ENCODE peak calls at places on chromosomes 5 and 9, in four cellular contexts. C is dermis microvascular lymphatic vessel endothelial cell, F is pancreas, A is mesendoderm. O is an unnamed sample.

GRCh38 chr5:93062548-93062947 is 518.5 kb downstream of the NR2F1-AS1 start:
- DNase-seq in C (no peak), F (no peak), A (peak; percentile 57), O (no peak)

GRCh38 chr5:141874262-141874964 is 3.8 kb downstream of the PCDH1 start:
- DNase-seq in C (no peak), F (peak; percentile 40), A (no peak), O (no peak)

GRCh38 chr9:97109194-97109811 is 70.4 kb upstream of the CTSV start:
- DNase-seq in C (peak; percentile 61), F (peak; percentile 50), A (peak; percentile 86), O (peak; percentile 3)

GRCh38 chr5:107389769-107390168 is 281.0 kb downstream of the EFNA5 start:
- DNase-seq in C (peak; percentile 60), F (no peak), A (peak; percentile 17), O (peak; percentile 7)

GRCh38 chr5:5710471-5710870 is 288.0 kb downstream of the ICE1 start:
- DNase-seq in C (no peak), F (no peak), A (no peak), O (no peak)

GRCh38 chr9:72646061-72646460 is 124.7 kb downstream of the TMC1 start:
- DNase-seq in C (no peak), F (no peak), A (no peak), O (no peak)

GRCh38 chr9:113302792-113303418 is at the start of gene RNF183:
- DNase-seq in C (no peak), F (no peak), A (no peak), O (no peak)

GRCh38 chr5:150637245-150638052 is 3.0 kb upstream of the SYNPO start:
- DNase-seq in C (peak; percentile 84), F (no peak), A (peak; percentile 86), O (peak; percentile 71)

GRCh38 chr9:73081979-73082657 is 69.5 kb upstream of the ANXA1 start:
- DNase-seq in C (peak; percentile 84), F (peak; percentile 15), A (peak; percentile 67), O (peak; percentile 71)

GRCh38 chr5:35780236-35780635 is 76.5 kb upstream of the IL7R start:
- DNase-seq in C (no peak), F (no peak), A (no peak), O (no peak)

GRCh38 chr9:113875917-113876805 is at the start of gene ZNF618:
- DNase-seq in C (peak; percentile 39), F (peak; percentile 43), A (peak; percentile 35), O (no peak)

GRCh38 chr5:172901012-172901780 is 58.0 kb upstream of the RPL26L1 start:
- DNase-seq in C (peak; percentile 77), F (peak; percentile 91), A (peak; percentile 80), O (no peak)

GRCh38 chr9:125525846-125526619 is 181.0 kb downstream of the MAPKAP1 start:
- DNase-seq in C (peak; percentile 82), F (no peak), A (peak; percentile 47), O (no peak)

O was measured in pulmonary artery endothelial cell.